ENCODE peak calls at places on chromosomes 12 and 14, in six cellular contexts. R is AML-193; T is tibial artery; C is CD8-positive, alpha-beta memory T cell; H is effector memory CD8-positive, alpha-beta T cell; E is activated CD8-positive, alpha-beta memory T cell treated with anti-CD3 and anti-CD28 coated beads, Interleukin-2, amount 50 U/mL, for 4 hours. U is an unnamed sample.

GRCh38 chr12:103857164-103857563 is 16.1 kb upstream of the NT5DC3 start:
- DNase-seq in R (no peak), T (no peak), C (no peak), H (no peak), E (no peak), U (no peak)

GRCh38 chr12:125922328-125922727 is 857.1 kb downstream of the AACS start:
- DNase-seq in R (no peak), T (no peak), C (no peak), H (no peak), E (no peak), U (no peak)

GRCh38 chr12:49014547-49014946 is 4.0 kb downstream of the PRKAG1 start:
- DNase-seq in R (no peak), T (no peak), C (no peak), H (no peak), E (no peak), U (no peak)

GRCh38 chr14:79036506-79036905 is 866.3 kb downstream of the NRXN3 start:
- DNase-seq in R (no peak), T (no peak), C (no peak), H (no peak), E (no peak), U (no peak)

GRCh38 chr12:95102916-95103671 is 29.7 kb upstream of the NR2C1 start:
- DNase-seq in R (no peak), T (no peak), C (no peak), H (no peak), E (no peak), U (peak)

GRCh38 chr12:75482636-75483035 is 2.1 kb downstream of the GLIPR1 start:
- DNase-seq in R (no peak), T (no peak), C (peak), H (no peak), E (no peak), U (no peak)

GRCh38 chr14:75254901-75255300 is 23.7 kb upstream of the FOS start:
- DNase-seq in R (no peak), T (no peak), C (no peak), H (no peak), E (no peak), U (no peak)

GRCh38 chr12:22262309-22262708 is 72.2 kb downstream of the ST8SIA1 start:
- DNase-seq in R (no peak), T (no peak), C (no peak), H (no peak), E (no peak), U (no peak)

GRCh38 chr12:12839886-12840285 is 26.7 kb downstream of the DDX47 start:
- DNase-seq in R (no peak), T (peak), C (no peak), H (no peak), E (no peak), U (no peak)

GRCh38 chr14:84343637-84344036 is 1186.3 kb upstream of the FLRT2 start:
- DNase-seq in R (no peak), T (no peak), C (no peak), H (no peak), E (no peak), U (no peak)

GRCh38 chr14:29926701-29927595 is 699 bp downstream of the PRKD1 start:
- DNase-seq in R (no peak), T (peak), C (no peak), H (no peak), E (no peak), U (no peak)

GRCh38 chr12:83016226-83016835 is 329.6 kb downstream of the TMTC2 start:
- DNase-seq in R (peak), T (no peak), C (no peak), H (no peak), E (no peak), U (no peak)

GRCh38 chr14:53180272-53181221 is 27.4 kb upstream of the DDHD1 start:
- DNase-seq in R (no peak), T (no peak), C (peak), H (peak), E (peak), U (no peak)

GRCh38 chr14:59229653-59230406 is 41.4 kb downstream of the DAAM1 start:
- DNase-seq in R (no peak), T (no peak), C (no peak), H (no peak), E (no peak), U (no peak)

GRCh38 chr14:96762650-96763049 is 34.5 kb upstream of the VRK1 start:
- DNase-seq in R (peak), T (no peak), C (no peak), H (peak), E (no peak), U (peak)

GRCh38 chr14:83520837-83521236 is 1987.2 kb upstream of the SEL1L start:
- DNase-seq in R (no peak), T (no peak), C (no peak), H (no peak), E (no peak), U (no peak)

GRCh38 chr12:11702959-11703358 is 53.5 kb downstream of the ETV6 start:
- DNase-seq in R (no peak), T (no peak), C (no peak), H (no peak), E (no peak), U (no peak)

GRCh38 chr12:108295631-108296030 is 43.5 kb downstream of the CMKLR1 start:
- DNase-seq in R (no peak), T (no peak), C (no peak), H (no peak), E (no peak), U (no peak)

GRCh38 chr12:67155863-67156262 is 113.3 kb upstream of the CAND1 start:
- DNase-seq in R (no peak), T (no peak), C (no peak), H (no peak), E (no peak), U (no peak)

GRCh38 chr12:88578821-88579518 is 1.3 kb downstream of the KITLG start:
- DNase-seq in R (no peak), T (peak), C (no peak), H (no peak), E (no peak), U (no peak)